ENCODE peak calls at places on chromosome 15, in six cellular contexts. K is Caco-2, F is HFF-Myc, T is ascending aorta, L is IMR-90, J is neural crest cell. P is an unnamed sample.

GRCh38 chr15:75348034-75348562 is 1.3 kb downstream of the NEIL1 start:
- DNase-seq in K (no peak), F (no peak), T (no peak), L (no peak), J (no peak), P (no peak)

GRCh38 chr15:22968356-22968755 is 11.8 kb downstream of the CYFIP1 start:
- DNase-seq in K (no peak), F (peak), T (no peak), L (peak), J (no peak), P (peak)

GRCh38 chr15:93929375-93930094 is 301.8 kb upstream of the MCTP2 start:
- DNase-seq in K (no peak), F (peak), T (no peak), L (peak), J (no peak), P (peak)

GRCh38 chr15:51600114-51600513 is 22.5 kb downstream of the DMXL2 start:
- DNase-seq in K (no peak), F (no peak), T (no peak), L (peak), J (no peak), P (no peak)

GRCh38 chr15:98421419-98422085 is 226.8 kb upstream of the IGF1R start:
- DNase-seq in K (peak), F (no peak), T (no peak), L (peak), J (peak), P (no peak)

GRCh38 chr15:25481208-25481862 is 42.5 kb upstream of the UBE3A start:
- DNase-seq in K (no peak), F (no peak), T (no peak), L (no peak), J (no peak), P (no peak)

GRCh38 chr15:58629625-58630024 is 119.9 kb downstream of the ADAM10 start:
- DNase-seq in K (no peak), F (no peak), T (no peak), L (no peak), J (no peak), P (no peak)

GRCh38 chr15:94199725-94200124 is 31.6 kb upstream of the MCTP2 start:
- DNase-seq in K (no peak), F (no peak), T (no peak), L (no peak), J (no peak), P (no peak)

GRCh38 chr15:29208352-29208751 is 61.3 kb downstream of the NSMCE3 start:
- DNase-seq in K (no peak), F (no peak), T (no peak), L (no peak), J (no peak), P (no peak)

GRCh38 chr15:34216527-34217270 is 6.8 kb upstream of the KATNBL1 start:
- DNase-seq in K (no peak), F (no peak), T (no peak), L (no peak), J (no peak), P (no peak)
- TF ChIP-seq CTCF in K (no peak), F (no peak), T (no peak), L (no peak), J (no peak), P (no peak)

GRCh38 chr15:39974656-39975230 is 40.8 kb downstream of the EIF2AK4 start:
- DNase-seq in K (no peak), F (no peak), T (no peak), L (peak), J (no peak), P (no peak)

GRCh38 chr15:39979606-39980005 is 45.7 kb downstream of the EIF2AK4 start:
- DNase-seq in K (no peak), F (no peak), T (no peak), L (peak), J (no peak), P (no peak)

GRCh38 chr15:39976291-39977274 is 42.7 kb downstream of the EIF2AK4 start:
- DNase-seq in K (peak), F (no peak), T (no peak), L (peak), J (peak), P (no peak)
- TF ChIP-seq CTCF in K (peak), F (peak), T (peak), L (peak), J (peak), P (peak)

GRCh38 chr15:37291920-37292319 is 191.6 kb upstream of the MEIS2 start:
- DNase-seq in K (no peak), F (no peak), T (no peak), L (no peak), J (no peak), P (no peak)

DNA sequence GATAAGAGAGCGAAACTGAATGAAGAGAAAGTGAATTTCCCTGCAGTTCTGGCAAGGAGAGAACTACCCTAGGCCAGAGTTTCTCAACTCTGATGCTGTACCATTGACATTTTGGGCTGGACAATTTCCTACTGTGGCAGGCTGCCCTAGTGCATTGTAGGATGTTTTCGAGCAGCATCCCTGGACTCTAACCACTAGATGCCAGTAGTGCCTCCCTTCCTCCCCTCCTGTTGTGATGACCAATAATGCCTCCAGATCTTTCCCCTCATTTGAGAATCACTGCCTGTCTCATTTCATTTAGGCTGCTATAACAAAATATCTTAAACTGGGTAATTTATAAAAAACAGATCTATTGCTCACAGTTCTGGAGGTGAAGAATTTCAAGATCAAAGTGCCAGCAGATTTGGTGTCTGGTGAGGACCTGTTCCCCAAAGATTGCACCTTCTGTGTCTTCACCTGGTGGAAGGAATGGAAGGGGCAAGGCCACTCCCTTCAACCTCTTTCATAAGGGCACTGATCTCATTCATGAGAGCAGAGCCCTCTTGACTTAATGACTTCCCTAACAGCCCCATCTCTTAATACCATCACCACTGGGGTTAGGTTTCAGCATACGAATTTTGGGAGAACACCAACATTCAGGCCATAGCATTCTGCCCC is 188.9 kb upstream of the MEIS2 start:
- DNase-seq in K (peak), F (peak), T (no peak), L (peak), J (no peak), P (no peak)
- TF ChIP-seq CTCF in K (peak), F (peak), T (no peak), L (peak), J (peak), P (no peak)

DNA sequence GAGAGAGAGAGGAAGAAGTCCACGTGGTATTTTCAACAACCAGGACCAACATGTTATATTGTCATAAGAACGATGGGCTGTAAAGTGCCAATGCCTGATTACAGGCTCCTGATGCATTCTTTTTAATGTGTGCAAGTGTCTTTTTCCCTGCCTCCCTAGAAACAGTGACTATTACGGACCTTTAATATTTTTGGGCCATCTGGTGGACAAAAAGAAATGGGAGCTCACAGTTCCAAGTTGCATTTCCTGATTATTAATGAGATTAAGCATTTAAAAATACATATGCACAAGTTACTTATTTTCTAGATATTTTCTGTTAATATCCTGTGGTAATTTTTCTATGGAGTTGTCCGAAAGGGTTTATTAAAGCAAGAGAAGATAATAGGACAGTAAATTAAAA is 530.2 kb downstream of the NR2F2 start:
- DNase-seq in K (no peak), F (no peak), T (no peak), L (no peak), J (no peak), P (no peak)
- TF ChIP-seq CTCF in K (no peak), F (no peak), T (no peak), L (no peak), J (no peak), P (no peak)

DNA sequence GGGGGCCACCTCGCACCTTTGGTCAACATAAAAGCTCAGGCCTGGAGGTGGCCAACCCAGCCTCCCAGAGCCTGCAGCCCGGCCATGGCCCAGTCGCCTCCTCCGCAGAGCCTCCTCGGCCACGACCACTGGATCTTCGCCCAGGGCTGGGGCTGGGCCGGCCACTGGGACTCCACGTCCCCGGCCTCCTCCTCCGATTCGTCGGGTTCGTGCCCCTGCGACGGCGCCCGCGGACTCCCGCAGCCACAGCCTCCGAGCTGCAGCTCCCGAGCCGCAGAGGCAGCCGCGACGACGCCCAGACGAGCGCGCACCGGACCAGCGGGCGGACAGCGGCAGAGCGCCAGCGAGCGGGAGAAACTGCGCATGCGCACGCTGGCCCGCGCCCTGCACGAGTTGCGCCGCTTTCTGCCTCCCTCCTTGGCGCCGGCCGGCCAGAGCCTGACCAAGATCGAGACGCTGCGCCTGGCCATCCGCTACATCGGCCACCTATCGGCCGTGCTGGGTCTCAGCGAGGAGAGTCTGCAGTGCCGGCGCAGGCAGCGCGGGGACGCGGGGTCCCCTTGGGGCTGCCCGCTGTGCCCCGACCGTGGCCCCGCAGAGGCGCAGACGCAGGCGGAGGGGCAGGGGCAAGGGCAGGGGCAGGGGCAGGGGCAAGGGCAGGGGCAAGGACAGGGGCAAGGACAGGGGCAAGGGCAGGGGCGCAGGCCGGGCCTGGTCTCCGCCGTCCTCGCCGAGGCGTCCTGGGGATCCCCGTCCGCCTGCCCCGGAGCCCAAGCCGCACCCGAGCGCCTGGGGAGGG is at the start of gene MESP2:
- DNase-seq in K (peak), F (no peak), T (no peak), L (peak), J (peak), P (no peak)
- TF ChIP-seq CTCF in K (no peak), F (peak), T (peak), L (peak), J (peak), P (peak)

DNA sequence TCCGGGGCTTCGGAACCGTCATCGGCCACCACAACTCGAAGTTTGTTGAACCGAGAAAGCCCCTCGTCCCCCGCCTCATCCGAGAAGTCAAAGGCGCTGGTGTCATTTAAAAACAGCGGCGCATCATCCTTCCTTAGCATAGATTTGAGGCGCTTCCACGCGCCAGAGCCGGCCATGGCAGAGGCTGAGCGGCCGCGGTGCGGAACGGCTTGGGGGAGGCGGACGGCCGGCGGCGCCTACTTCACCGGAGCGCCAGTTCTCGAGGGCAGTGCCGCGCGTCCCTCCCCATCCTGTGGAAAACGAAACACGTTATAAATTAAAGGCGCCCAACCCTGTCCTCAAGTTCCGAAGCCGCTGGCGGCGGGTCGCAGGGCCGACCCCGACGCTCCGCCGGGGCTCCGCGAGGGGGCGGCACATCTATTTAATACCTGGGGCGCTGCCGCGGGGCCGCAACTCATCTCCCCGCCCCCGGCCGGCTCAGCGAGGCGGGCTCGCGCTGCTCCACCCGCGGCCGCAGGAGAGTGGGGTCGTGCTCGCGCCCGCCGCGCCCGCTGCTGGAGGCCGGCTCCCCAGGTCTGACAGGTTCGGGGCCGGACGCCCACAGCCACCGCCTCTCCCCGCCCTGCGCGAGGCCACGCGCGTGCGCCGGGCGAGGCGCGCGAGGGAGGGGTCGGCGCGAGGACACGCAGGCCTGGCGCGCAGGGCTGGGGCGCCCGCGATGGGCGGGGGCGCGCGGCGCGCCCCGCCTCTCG is at the start of gene SLC30A4:
- DNase-seq in K (peak), F (no peak), T (peak), L (peak), J (peak), P (no peak)
- TF ChIP-seq CTCF in K (peak), F (peak), T (peak), L (peak), J (peak), P (peak)

GRCh38 chr15:34359416-34359815 is 7.6 kb downstream of the LPCAT4 start:
- DNase-seq in K (no peak), F (no peak), T (no peak), L (no peak), J (no peak), P (no peak)

GRCh38 chr15:34360298-34360697 is 6.7 kb downstream of the LPCAT4 start:
- DNase-seq in K (peak), F (no peak), T (no peak), L (no peak), J (no peak), P (no peak)

GRCh38 chr15:34358948-34359347 is 8.0 kb downstream of the LPCAT4 start:
- DNase-seq in K (no peak), F (no peak), T (no peak), L (no peak), J (no peak), P (no peak)

GRCh38 chr15:34357653-34358052 is 9.3 kb downstream of the LPCAT4 start:
- DNase-seq in K (no peak), F (no peak), T (no peak), L (no peak), J (no peak), P (no peak)

DNA sequence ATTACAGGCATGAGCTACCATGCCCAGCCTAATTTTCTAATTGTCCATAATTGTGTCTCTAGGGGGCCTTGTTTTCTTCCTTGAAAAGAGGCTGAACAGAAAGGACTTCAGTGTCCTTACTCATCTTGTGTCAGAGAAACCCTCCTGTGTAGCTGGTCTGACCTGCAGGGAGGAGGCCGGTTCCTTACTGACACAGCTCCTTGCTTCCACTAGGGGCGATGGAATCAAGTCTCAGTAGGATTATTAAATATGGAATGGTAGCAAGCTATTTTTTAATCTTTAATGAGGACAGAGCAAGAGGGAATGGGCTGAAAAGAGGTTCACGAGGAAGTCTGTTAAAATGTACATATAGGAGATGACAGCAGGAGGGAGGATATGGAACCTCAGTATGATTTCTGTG is 8.6 kb downstream of the LPCAT4 start:
- DNase-seq in K (no peak), F (no peak), T (no peak), L (no peak), J (no peak), P (no peak)
- TF ChIP-seq CTCF in K (peak), F (peak), T (no peak), L (peak), J (peak), P (peak)

GRCh38 chr15:80450811-80451321 is 46.7 kb downstream of the ARNT2 start:
- DNase-seq in K (no peak), F (no peak), T (no peak), L (no peak), J (no peak), P (no peak)
- TF ChIP-seq CTCF in K (no peak), F (no peak), T (no peak), L (no peak), J (no peak), P (no peak)

P was measured in AG09309.